ENCODE peak calls at places on chromosomes 5 and 9, in seven cellular contexts. P, L, E, F, U, G and C are unnamed samples.

GRCh38 chr5:83644301-83644700 is 76.4 kb downstream of the HAPLN1 start:
- DNase-seq in P (no peak), E (no peak), G (no peak), U (no peak), L (no peak), F (no peak), C (no peak)

GRCh38 chr5:38557309-38557710 is 864 bp upstream of the LIFR start:
- DNase-seq in E (no peak), L (no peak), P (no peak), F (no peak), U (no peak), G (no peak), C (no peak)

GRCh38 chr5:50420343-50420935 is 20.6 kb downstream of the EMB start:
- DNase-seq in P (no peak), U (no peak), G (no peak), L (no peak), E (no peak), F (no peak), C (no peak)

GRCh38 chr5:8756498-8757084 is 789.3 kb downstream of the SEMA5A start:
- DNase-seq in U (peak), P (no peak), E (no peak), G (no peak), L (no peak), F (peak), C (no peak)

GRCh38 chr9:85716031-85716877 is 25.5 kb downstream of the AGTPBP1 start:
- DNase-seq in G (no peak), U (no peak), L (no peak), P (peak), E (no peak), F (no peak), C (no peak)

GRCh38 chr9:137680445-137681358 is 61.9 kb downstream of the EHMT1 start:
- DNase-seq in E (no peak), P (no peak), U (no peak), G (no peak), L (no peak), F (no peak), C (no peak)

GRCh38 chr5:175279506-175279905 is 164.5 kb downstream of the DRD1 start:
- DNase-seq in G (no peak), P (no peak), L (no peak), E (no peak), U (no peak), F (no peak), C (no peak)

GRCh38 chr5:56569051-56569450 is 246.3 kb upstream of the MAP3K1 start:
- DNase-seq in P (no peak), L (no peak), U (no peak), F (no peak), G (no peak), E (no peak), C (no peak)

GRCh38 chr9:95023217-95024003 is 294.1 kb downstream of the FANCC start:
- DNase-seq in P (no peak), U (peak), E (no peak), F (peak), L (no peak), G (no peak), C (peak)

GRCh38 chr5:32280656-32281081 is 32.1 kb downstream of the MTMR12 start:
- DNase-seq in G (no peak), E (peak), F (no peak), L (no peak), P (peak), U (no peak), C (no peak)

GRCh38 chr5:42021119-42021518 is 96.0 kb downstream of the FBXO4 start:
- DNase-seq in P (no peak), E (no peak), F (peak), U (no peak), G (no peak), L (no peak), C (no peak)

GRCh38 chr9:101445353-101446029 is 9.9 kb upstream of the ALDOB start:
- DNase-seq in E (no peak), L (no peak), G (no peak), U (no peak), P (no peak), F (no peak), C (no peak)

GRCh38 chr9:134328841-134329575 is 2.8 kb downstream of the RXRA start:
- DNase-seq in L (peak), U (no peak), E (no peak), G (peak), P (no peak), F (peak), C (peak)

GRCh38 chr9:102206432-102206831 is 468.0 kb upstream of the GRIN3A start:
- DNase-seq in E (no peak), U (no peak), L (no peak), F (no peak), G (no peak), P (no peak), C (no peak)

GRCh38 chr5:134088994-134089560 is 25.4 kb upstream of the TCF7 start:
- DNase-seq in P (no peak), U (no peak), L (no peak), G (no peak), F (peak), E (no peak), C (no peak)

GRCh38 chr5:554284-554988 is 30.2 kb upstream of the SLC9A3 start:
- DNase-seq in L (peak), E (no peak), U (no peak), G (peak), P (no peak), F (no peak), C (no peak)

GRCh38 chr9:109020581-109020980 is 7.3 kb upstream of the CTNNAL1 start:
- DNase-seq in E (no peak), L (no peak), U (no peak), P (no peak), F (no peak), G (no peak), C (no peak)

GRCh38 chr5:134430001-134430569 is 18.4 kb upstream of the CDKN2AIPNL start:
- DNase-seq in P (no peak), U (no peak), G (peak), E (no peak), F (no peak), L (no peak), C (no peak)

GRCh38 chr5:43637416-43637815 is 34.4 kb downstream of the NNT start:
- DNase-seq in P (no peak), L (no peak), U (no peak), G (no peak), E (no peak), F (no peak), C (no peak)

GRCh38 chr5:58378613-58379385 is 81.1 kb downstream of the PLK2 start:
- DNase-seq in F (no peak), E (no peak), U (no peak), L (no peak), P (no peak), G (no peak), C (no peak)

GRCh38 chr5:74412064-74412463 is 228.5 kb downstream of the ENC1 start:
- DNase-seq in L (no peak), U (no peak), E (no peak), F (no peak), G (no peak), P (no peak), C (no peak)

GRCh38 chr5:74648835-74649286 is 8.3 kb upstream of the ENC1 start:
- DNase-seq in L (no peak), U (no peak), P (no peak), F (peak), E (peak), G (no peak), C (no peak)

GRCh38 chr5:95715799-95716461 is 15.2 kb upstream of the RHOBTB3 start:
- DNase-seq in F (peak), G (no peak), P (no peak), U (peak), E (no peak), L (no peak), C (no peak)

GRCh38 chr5:126188804-126189203 is 234.4 kb upstream of the GRAMD2B start:
- DNase-seq in F (peak), P (no peak), L (no peak), U (no peak), G (no peak), E (no peak), C (no peak)

GRCh38 chr5:176181271-176181855 is 56.9 kb upstream of the SIMC1 start:
- DNase-seq in F (no peak), U (peak), L (no peak), G (no peak), E (no peak), P (no peak), C (no peak)

GRCh38 chr5:78050888-78051287 is 243.6 kb downstream of the AP3B1 start:
- DNase-seq in F (peak), P (no peak), G (no peak), U (no peak), L (no peak), E (no peak), C (no peak)

GRCh38 chr5:61280766-61281427 is 51.2 kb upstream of the ZSWIM6 start:
- DNase-seq in G (no peak), F (no peak), E (peak), P (no peak), L (no peak), U (no peak), C (peak)

GRCh38 chr5:31095796-31096195 is 97.7 kb upstream of the CDH6 start:
- DNase-seq in P (no peak), E (no peak), L (no peak), F (no peak), U (no peak), G (no peak), C (no peak)

GRCh38 chr5:415928-416635 is 26.9 kb upstream of the EXOC3 start:
- DNase-seq in G (peak), E (no peak), P (no peak), U (no peak), F (no peak), L (no peak), C (no peak)

GRCh38 chr5:131377785-131378325 is 114.0 kb downstream of the CDC42SE2 start:
- DNase-seq in F (peak), E (no peak), G (no peak), U (no peak), P (no peak), L (no peak), C (no peak)

GRCh38 chr5:131379723-131380122 is 115.9 kb downstream of the CDC42SE2 start:
- DNase-seq in E (peak), P (peak), G (no peak), U (peak), F (no peak), L (no peak), C (peak)

GRCh38 chr5:131379071-131379538 is 115.3 kb downstream of the CDC42SE2 start:
- DNase-seq in G (no peak), L (no peak), P (no peak), U (peak), E (peak), F (no peak), C (no peak)

GRCh38 chr5:131373265-131373664 is 109.4 kb downstream of the CDC42SE2 start:
- DNase-seq in P (no peak), G (no peak), L (no peak), E (no peak), F (no peak), U (no peak), C (no peak)

DNA sequence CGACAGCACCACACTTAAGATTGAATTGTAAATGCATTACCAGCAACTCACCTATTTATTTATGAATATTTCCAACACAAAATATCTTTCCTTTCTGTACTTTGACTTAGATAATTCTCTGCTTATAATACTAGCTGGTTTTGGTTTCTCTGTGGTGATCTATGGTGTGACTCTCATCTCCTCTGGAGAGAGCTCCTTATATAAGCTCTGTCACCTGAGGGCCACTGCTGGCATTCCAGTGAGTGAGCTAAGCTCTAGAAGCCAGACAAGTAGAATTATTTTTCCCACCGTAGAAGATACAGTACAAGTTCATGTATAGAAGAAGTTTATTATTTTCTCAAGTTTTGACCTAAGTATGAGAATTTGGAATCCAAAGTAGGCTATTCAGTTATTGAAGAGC is 111.5 kb downstream of the CDC42SE2 start:
- DNase-seq in G (no peak), F (no peak), P (no peak), L (no peak), U (no peak), E (peak), C (no peak)
- H3K4me3 ChIP-seq in G (no peak), F (no peak), P (peak), L (no peak), U (no peak), E (no peak), C (no peak)

DNA sequence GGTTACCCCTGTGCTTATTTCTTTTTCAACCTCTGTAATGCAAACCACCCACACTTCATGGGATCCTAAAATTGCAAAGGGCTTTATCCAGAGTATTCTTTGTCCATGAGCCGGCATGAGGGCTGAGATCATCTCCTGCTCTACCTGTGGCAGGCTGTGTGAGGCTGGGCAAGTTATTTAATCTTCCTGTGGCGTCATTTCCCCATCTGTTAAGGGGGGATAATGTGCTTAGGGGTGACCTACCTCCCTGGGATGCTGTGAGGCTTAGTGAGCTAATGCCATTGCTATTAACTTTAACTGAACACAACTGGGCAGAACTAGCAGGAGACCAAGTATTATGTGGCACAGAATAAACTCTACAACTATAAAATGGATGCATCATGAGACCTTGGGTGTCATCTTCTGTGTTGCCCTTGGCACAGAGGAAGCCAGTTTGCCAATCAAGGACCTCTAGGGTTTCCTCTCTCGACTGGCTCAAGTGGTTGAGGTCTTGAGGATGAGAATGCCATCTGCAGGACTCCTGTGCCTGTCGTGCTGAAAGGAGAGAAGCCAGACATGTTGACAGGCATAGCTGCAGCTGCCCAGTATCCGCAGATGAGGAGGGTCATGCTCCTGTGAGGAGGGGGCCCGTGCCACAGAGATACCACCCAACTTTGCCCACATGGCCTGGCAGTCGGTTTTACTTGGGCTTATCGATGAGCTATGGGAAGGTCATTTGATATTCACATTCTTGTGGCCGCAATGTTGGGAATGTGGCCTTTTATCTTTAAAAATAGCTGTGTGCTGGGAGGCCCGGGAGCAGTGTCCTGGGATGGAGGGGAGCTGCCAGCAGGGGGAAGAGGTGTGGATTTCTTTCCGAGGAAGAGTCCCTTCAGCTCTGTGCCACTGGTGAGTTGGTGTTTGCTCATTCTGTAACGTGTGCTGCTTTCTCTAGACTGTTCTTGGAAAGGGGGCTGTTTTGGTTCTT is 17.2 kb downstream of the FRMPD1 start:
- DNase-seq in L (no peak), G (no peak), E (no peak), U (no peak), F (no peak), P (no peak), C (no peak)
- H3K4me3 ChIP-seq in L (no peak), G (no peak), E (no peak), U (no peak), F (no peak), P (no peak), C (no peak)

GRCh38 chr9:120791161-120791560 is 2.1 kb downstream of the FBXW2 start:
- DNase-seq in P (no peak), U (no peak), F (no peak), E (no peak), G (no peak), L (no peak), C (no peak)

GRCh38 chr9:120787906-120788305 is 5.3 kb downstream of the FBXW2 start:
- DNase-seq in G (no peak), L (no peak), U (no peak), E (no peak), P (no peak), F (no peak), C (no peak)

DNA sequence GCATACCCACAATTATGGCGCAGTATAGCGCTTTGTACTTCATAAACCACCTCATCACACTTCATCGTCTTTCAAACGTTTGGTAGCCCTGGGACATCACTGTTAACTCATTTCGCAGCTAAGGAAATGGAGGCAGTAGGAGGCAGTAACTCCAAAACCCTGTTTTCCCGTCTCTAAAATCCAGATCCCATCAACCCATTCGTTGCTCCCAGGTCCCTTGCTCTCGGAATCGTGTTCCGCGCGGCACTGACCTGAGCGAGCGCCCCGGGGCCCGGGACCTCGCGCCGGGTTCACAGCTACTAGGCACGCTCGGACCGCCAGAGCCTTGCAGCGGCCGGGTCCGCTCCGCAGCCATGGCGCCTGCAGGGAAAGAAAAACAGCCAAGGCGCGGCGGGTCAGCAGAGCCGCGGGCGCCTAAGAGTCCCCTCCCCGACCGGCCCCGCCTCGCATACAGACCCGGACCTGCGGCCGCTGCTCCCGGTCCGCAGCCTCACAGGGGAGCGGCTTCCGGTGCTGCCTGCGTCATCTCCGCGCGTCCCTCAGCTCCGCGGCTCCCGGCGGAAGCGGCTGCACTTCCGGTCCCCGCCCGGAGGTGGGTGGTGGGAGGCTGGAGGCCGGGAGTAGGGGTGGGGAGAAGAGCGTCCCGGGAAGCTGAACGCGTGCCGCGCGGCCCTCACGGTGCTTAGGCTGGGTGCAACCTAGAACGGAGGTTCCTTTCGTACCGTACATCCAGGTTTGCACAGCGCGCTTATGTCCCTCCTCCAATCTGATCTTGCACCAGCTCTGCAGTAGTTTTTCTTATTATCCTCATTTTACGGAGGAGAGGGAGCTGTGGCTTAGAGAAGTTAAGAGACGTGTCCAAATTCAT is at the start of gene FBXW2:
- DNase-seq in E (peak), L (peak), F (peak), G (peak), U (no peak), P (peak), C (peak)
- H3K4me3 ChIP-seq in E (peak), L (peak), F (peak), G (peak), U (peak), P (peak), C (peak)

GRCh38 chr9:33388110-33388994 is 14.0 kb downstream of the AQP7 start:
- DNase-seq in G (no peak), F (no peak), P (no peak), L (no peak), E (no peak), U (no peak), C (no peak)

GRCh38 chr9:33393581-33393980 is 8.8 kb downstream of the AQP7 start:
- DNase-seq in L (peak), E (no peak), P (no peak), F (no peak), U (no peak), G (no peak), C (peak)
- H3K4me3 ChIP-seq in L (no peak), E (no peak), P (no peak), F (no peak), U (no peak), G (no peak), C (no peak)

GRCh38 chr5:3598725-3599282 is 3.2 kb downstream of the IRX1 start:
- DNase-seq in G (no peak), U (no peak), P (no peak), L (no peak), F (no peak), E (no peak), C (no peak)

GRCh38 chr5:3599283-3600105 is 3.9 kb downstream of the IRX1 start:
- DNase-seq in P (no peak), U (no peak), L (no peak), G (no peak), E (no peak), F (no peak), C (no peak)

GRCh38 chr5:3601929-3602712 is 6.5 kb downstream of the IRX1 start:
- DNase-seq in P (no peak), E (no peak), F (no peak), U (no peak), G (no peak), L (no peak), C (no peak)

GRCh38 chr5:3601060-3601710 is 5.6 kb downstream of the IRX1 start:
- DNase-seq in P (no peak), E (no peak), G (no peak), U (no peak), F (no peak), L (no peak), C (no peak)

DNA sequence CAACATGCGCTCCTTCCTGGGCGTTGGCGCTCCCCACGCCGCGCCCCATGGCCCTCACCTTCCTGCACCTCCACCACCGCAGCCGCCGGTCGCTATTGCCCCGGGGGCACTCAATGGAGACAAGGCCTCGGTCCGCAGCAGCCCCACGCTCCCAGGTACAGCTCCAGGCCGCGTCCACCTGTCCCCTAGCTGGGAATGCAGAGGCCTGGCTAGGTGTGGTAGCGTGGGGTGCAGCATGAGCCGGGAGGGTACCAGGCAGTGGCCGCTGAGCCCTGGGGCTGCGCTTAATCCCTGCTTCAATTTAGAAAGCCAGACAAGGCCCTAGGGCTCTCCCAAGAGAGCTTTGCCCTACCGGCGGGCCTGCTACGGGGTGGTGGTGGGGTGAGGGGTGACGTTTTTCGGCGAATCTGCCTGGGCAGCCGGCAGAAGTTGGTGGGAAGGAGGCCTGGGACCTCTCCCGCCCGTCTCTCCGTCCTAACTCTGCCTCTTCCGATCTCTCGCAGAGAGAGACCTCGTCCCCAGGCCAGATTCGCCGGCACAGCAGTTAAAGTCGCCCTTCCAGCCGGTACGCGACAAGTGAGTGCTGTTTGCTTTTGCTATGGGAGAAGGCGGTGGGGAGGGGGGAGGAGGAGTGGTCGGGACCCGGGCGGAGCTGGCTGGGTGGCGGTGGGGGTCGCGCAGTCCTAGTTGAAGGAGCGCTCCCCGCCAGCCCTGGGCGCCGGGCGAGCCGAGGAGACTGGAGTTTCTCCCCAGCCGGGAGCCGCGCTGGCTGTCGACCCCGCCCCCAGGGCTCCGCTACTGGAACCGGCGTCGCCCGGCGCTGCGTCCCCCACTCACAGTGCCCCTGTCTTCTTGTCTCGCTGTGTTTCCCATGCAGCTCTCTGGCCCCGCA is 4.7 kb downstream of the IRX1 start:
- DNase-seq in L (no peak), G (no peak), F (no peak), U (no peak), E (no peak), P (no peak), C (no peak)
- H3K4me3 ChIP-seq in L (no peak), G (no peak), F (peak), U (peak), E (no peak), P (no peak), C (no peak)

GRCh38 chr9:92120138-92120537 is 4.9 kb upstream of the SPTLC1 start:
- DNase-seq in U (no peak), P (no peak), E (no peak), F (no peak), G (no peak), L (no peak), C (no peak)
- H3K4me3 ChIP-seq in U (no peak), P (no peak), E (no peak), F (no peak), G (no peak), L (no peak), C (no peak)